ENCODE peak calls at places on chromosomes 3 and 15, in five cellular contexts. One of them, this sample, is unnamed.

GRCh38 chr3:40427045-40427669 is 30.0 kb upstream of the RPL14 start:
- DNase-seq in heart left ventricle: no peak
- DNase-seq in coronary artery: no peak
- DNase-seq in endothelial cell: no peak
- DNase-seq in GM13976: no peak
- DNase-seq in this sample: no peak

GRCh38 chr15:43105077-43105769 is 615 bp downstream of the UBR1 start:
- DNase-seq in coronary artery: no peak
- DNase-seq in heart left ventricle: no peak
- DNase-seq in endothelial cell: peak
- DNase-seq in GM13976: peak
- DNase-seq in this sample: peak

GRCh38 chr3:11499144-11499543 is 144.6 kb downstream of the VGLL4 start:
- DNase-seq in GM13976: no peak
- DNase-seq in coronary artery: no peak
- DNase-seq in endothelial cell: no peak
- DNase-seq in heart left ventricle: no peak
- DNase-seq in this sample: no peak

GRCh38 chr3:195859846-195860411 is 48.2 kb upstream of the MUC4 start:
- DNase-seq in heart left ventricle: no peak
- DNase-seq in coronary artery: no peak
- DNase-seq in GM13976: no peak
- DNase-seq in endothelial cell: no peak
- DNase-seq in this sample: no peak

GRCh38 chr3:43024183-43024865 is 45.2 kb downstream of the GASK1A start:
- DNase-seq in endothelial cell: no peak
- DNase-seq in coronary artery: peak
- DNase-seq in heart left ventricle: no peak
- DNase-seq in GM13976: no peak
- DNase-seq in this sample: peak

GRCh38 chr3:4019509-4019908 is 220.3 kb downstream of the LRRN1 start:
- DNase-seq in heart left ventricle: no peak
- DNase-seq in endothelial cell: no peak
- DNase-seq in coronary artery: no peak
- DNase-seq in GM13976: no peak
- DNase-seq in this sample: no peak

GRCh38 chr15:25862469-25863066 is 559 bp downstream of the ATP10A start:
- DNase-seq in endothelial cell: no peak
- DNase-seq in GM13976: no peak
- DNase-seq in coronary artery: no peak
- DNase-seq in heart left ventricle: no peak
- DNase-seq in this sample: peak

GRCh38 chr3:109852283-109852682 is 514.9 kb upstream of the DPPA4 start:
- DNase-seq in heart left ventricle: no peak
- DNase-seq in coronary artery: no peak
- DNase-seq in GM13976: no peak
- DNase-seq in endothelial cell: no peak
- DNase-seq in this sample: no peak

GRCh38 chr3:150733373-150733935 is 29.5 kb downstream of the SIAH2 start:
- DNase-seq in endothelial cell: no peak
- DNase-seq in GM13976: no peak
- DNase-seq in heart left ventricle: no peak
- DNase-seq in coronary artery: no peak
- DNase-seq in this sample: peak

GRCh38 chr3:65871305-65872141 is 167.2 kb downstream of the MAGI1 start:
- DNase-seq in GM13976: no peak
- DNase-seq in coronary artery: no peak
- DNase-seq in endothelial cell: no peak
- DNase-seq in heart left ventricle: peak
- DNase-seq in this sample: no peak

GRCh38 chr3:39132096-39133092 is 21.0 kb downstream of the CSRNP1 start:
- DNase-seq in coronary artery: no peak
- DNase-seq in endothelial cell: no peak
- DNase-seq in heart left ventricle: no peak
- DNase-seq in GM13976: no peak
- DNase-seq in this sample: no peak

GRCh38 chr3:12522721-12523120 is 22.6 kb downstream of the MKRN2OS start:
- DNase-seq in GM13976: no peak
- DNase-seq in endothelial cell: no peak
- DNase-seq in coronary artery: no peak
- DNase-seq in heart left ventricle: peak
- DNase-seq in this sample: no peak

GRCh38 chr3:94065819-94066218 is 3.0 kb downstream of the NSUN3 start:
- DNase-seq in coronary artery: no peak
- DNase-seq in GM13976: no peak
- DNase-seq in endothelial cell: no peak
- DNase-seq in heart left ventricle: no peak
- DNase-seq in this sample: no peak

GRCh38 chr3:27960133-27960532 is 238.0 kb upstream of the EOMES start:
- DNase-seq in coronary artery: no peak
- DNase-seq in heart left ventricle: no peak
- DNase-seq in endothelial cell: no peak
- DNase-seq in GM13976: no peak
- DNase-seq in this sample: no peak

DNA sequence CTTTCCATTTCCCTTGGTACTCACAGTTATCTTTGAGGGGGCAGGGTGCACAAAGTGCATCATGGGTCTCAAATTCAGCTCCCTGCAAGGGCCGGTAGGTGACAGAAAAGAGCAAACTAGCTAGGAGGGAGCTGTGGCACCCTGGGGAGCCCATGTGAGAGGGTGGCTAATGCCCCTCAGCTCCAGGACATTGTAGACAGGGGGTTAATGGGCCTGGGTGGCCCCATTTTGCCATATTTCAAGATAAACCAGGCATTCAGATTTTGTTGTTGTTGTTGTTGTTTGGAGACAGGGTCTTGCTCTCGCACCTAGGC is 3.6 kb upstream of the SLC6A6 start:
- DNase-seq in GM13976: no peak
- DNase-seq in heart left ventricle: no peak
- DNase-seq in endothelial cell: no peak
- DNase-seq in coronary artery: no peak
- DNase-seq in this sample: no peak
- TF ChIP-seq CTCF in GM13976: peak
- TF ChIP-seq CTCF in heart left ventricle: no peak
- TF ChIP-seq CTCF in endothelial cell: no peak
- TF ChIP-seq CTCF in coronary artery: no peak
- TF ChIP-seq CTCF in this sample: no peak

DNA sequence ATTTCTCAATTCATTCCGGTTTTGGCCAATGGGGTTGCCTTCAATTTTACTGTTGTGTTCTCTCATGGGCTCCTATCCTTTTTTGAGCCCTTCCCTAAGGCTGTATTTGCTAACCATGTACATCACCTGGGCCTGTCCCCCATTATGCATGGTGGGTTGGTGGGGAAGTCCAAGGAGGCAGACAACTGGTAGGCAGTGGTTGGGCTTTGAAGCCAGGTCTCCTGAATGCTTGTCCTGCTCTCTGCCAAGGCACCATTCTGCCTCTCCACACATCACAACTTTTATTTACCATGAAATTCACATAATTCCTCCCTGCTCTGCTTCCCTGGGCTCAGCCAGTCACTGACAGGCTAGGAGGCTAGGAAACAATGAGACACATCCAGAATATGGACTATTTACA is 41.0 kb upstream of the COPB2 start:
- DNase-seq in endothelial cell: no peak
- DNase-seq in heart left ventricle: no peak
- DNase-seq in coronary artery: no peak
- DNase-seq in GM13976: no peak
- DNase-seq in this sample: no peak
- TF ChIP-seq CTCF in endothelial cell: no peak
- TF ChIP-seq CTCF in heart left ventricle: no peak
- TF ChIP-seq CTCF in coronary artery: no peak
- TF ChIP-seq CTCF in GM13976: no peak
- TF ChIP-seq CTCF in this sample: no peak

GRCh38 chr3:49794431-49794830 is 5.2 kb downstream of the CDHR4 start:
- DNase-seq in heart left ventricle: no peak
- DNase-seq in GM13976: no peak
- DNase-seq in coronary artery: no peak
- DNase-seq in endothelial cell: no peak
- DNase-seq in this sample: no peak
- TF ChIP-seq CTCF in heart left ventricle: no peak
- TF ChIP-seq CTCF in GM13976: no peak
- TF ChIP-seq CTCF in coronary artery: no peak
- TF ChIP-seq CTCF in endothelial cell: no peak
- TF ChIP-seq CTCF in this sample: no peak

GRCh38 chr3:141305436-141305835 is 62.9 kb upstream of the ZBTB38 start:
- DNase-seq in coronary artery: no peak
- DNase-seq in endothelial cell: no peak
- DNase-seq in heart left ventricle: no peak
- DNase-seq in GM13976: no peak
- DNase-seq in this sample: peak
- TF ChIP-seq CTCF in coronary artery: no peak
- TF ChIP-seq CTCF in endothelial cell: no peak
- TF ChIP-seq CTCF in heart left ventricle: no peak
- TF ChIP-seq CTCF in GM13976: no peak
- TF ChIP-seq CTCF in this sample: no peak

GRCh38 chr15:75327005-75327404 is 8.9 kb upstream of the COMMD4 start:
- DNase-seq in heart left ventricle: no peak
- DNase-seq in GM13976: no peak
- DNase-seq in coronary artery: no peak
- DNase-seq in endothelial cell: no peak
- DNase-seq in this sample: no peak
- TF ChIP-seq CTCF in heart left ventricle: no peak
- TF ChIP-seq CTCF in GM13976: no peak
- TF ChIP-seq CTCF in coronary artery: no peak
- TF ChIP-seq CTCF in endothelial cell: no peak
- TF ChIP-seq CTCF in this sample: no peak

DNA sequence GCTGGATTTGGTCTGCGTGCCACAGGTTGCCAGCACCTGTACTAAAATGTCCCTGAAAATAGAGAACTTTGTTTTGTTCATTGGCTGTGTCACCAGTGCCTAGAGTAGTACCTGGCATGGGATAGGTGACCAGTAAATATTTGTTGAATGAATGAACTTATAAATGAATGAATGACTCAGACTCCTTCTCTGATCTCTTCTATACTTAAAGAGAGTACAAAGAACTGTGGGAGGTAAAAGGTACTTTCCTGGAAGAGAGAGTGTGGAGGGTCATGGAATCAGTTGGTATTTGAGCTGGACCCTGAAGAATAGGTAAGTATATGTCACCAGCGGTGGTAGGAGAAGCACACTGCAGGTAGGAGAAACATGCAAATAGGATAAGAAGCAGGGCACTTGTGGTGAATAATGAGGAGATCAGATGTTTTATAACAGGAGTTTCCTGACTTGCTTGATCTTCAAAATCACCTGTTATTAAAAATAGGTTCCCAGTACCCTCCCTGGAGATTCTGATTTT is 149.4 kb downstream of the LPP start:
- DNase-seq in heart left ventricle: no peak
- DNase-seq in endothelial cell: no peak
- DNase-seq in GM13976: no peak
- DNase-seq in coronary artery: no peak
- DNase-seq in this sample: no peak
- TF ChIP-seq CTCF in heart left ventricle: no peak
- TF ChIP-seq CTCF in endothelial cell: no peak
- TF ChIP-seq CTCF in GM13976: no peak
- TF ChIP-seq CTCF in coronary artery: no peak
- TF ChIP-seq CTCF in this sample: no peak

GRCh38 chr3:135965506-135966348 is at the start of gene PPP2R3A:
- DNase-seq in endothelial cell: peak
- DNase-seq in coronary artery: peak
- DNase-seq in GM13976: peak
- DNase-seq in heart left ventricle: peak
- DNase-seq in this sample: peak

GRCh38 chr3:135967867-135968266 is 2.3 kb downstream of the PPP2R3A start:
- DNase-seq in coronary artery: no peak
- DNase-seq in GM13976: no peak
- DNase-seq in endothelial cell: no peak
- DNase-seq in heart left ventricle: no peak
- DNase-seq in this sample: no peak

GRCh38 chr3:135966875-135967274 is 1.3 kb downstream of the PPP2R3A start:
- DNase-seq in coronary artery: no peak
- DNase-seq in GM13976: no peak
- DNase-seq in endothelial cell: no peak
- DNase-seq in heart left ventricle: no peak
- DNase-seq in this sample: no peak

GRCh38 chr3:135965129-135965505 is 411 bp upstream of the PPP2R3A start:
- DNase-seq in heart left ventricle: no peak
- DNase-seq in endothelial cell: no peak
- DNase-seq in GM13976: no peak
- DNase-seq in coronary artery: no peak
- DNase-seq in this sample: no peak

DNA sequence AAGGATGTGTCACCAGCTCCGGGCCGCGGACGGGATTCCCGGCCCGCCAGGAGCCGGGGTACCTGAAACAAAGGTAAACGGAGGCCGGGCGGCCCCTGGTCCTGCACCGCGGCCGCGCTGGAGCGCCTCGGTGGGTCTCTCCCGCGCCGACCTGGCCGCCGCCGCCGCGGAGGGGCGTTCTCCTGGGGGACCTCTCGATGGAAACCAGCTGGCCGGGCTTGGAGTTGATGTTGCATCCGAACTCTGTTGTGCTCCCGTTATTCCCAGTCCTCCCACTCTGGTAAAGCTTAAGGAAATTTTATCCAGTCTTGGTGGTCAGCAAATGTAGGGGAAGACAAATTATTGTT is 794 bp downstream of the PPP2R3A start:
- DNase-seq in coronary artery: no peak
- DNase-seq in heart left ventricle: no peak
- DNase-seq in endothelial cell: peak
- DNase-seq in GM13976: no peak
- DNase-seq in this sample: no peak
- TF ChIP-seq CTCF in coronary artery: no peak
- TF ChIP-seq CTCF in heart left ventricle: no peak
- TF ChIP-seq CTCF in endothelial cell: no peak
- TF ChIP-seq CTCF in GM13976: no peak
- TF ChIP-seq CTCF in this sample: no peak

DNA sequence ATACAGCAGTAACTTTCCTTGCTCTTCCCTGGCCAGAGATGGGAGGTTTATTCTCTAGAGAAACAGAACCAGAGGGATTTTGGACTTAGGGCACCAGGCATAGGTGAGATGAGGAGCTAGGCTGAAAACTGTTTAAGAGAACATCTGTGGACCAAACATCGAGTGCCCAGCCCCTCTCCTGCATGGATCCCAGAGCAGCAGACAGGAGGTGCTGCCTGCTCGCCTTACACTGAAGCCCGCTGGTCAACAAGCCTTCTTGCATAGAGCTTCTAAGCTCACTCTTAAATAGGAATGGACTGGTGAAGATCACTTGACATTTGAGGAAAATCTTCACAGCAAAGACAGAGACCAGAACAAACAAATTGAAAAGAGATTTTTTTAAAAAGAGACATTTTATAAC is 41.2 kb downstream of the PARP15 start:
- DNase-seq in heart left ventricle: no peak
- DNase-seq in endothelial cell: no peak
- DNase-seq in GM13976: no peak
- DNase-seq in coronary artery: no peak
- DNase-seq in this sample: no peak
- TF ChIP-seq CTCF in heart left ventricle: no peak
- TF ChIP-seq CTCF in endothelial cell: no peak
- TF ChIP-seq CTCF in GM13976: no peak
- TF ChIP-seq CTCF in coronary artery: no peak
- TF ChIP-seq CTCF in this sample: no peak

GRCh38 chr3:113498221-113499005 is 16.5 kb downstream of the SPICE1 start:
- DNase-seq in heart left ventricle: no peak
- DNase-seq in GM13976: no peak
- DNase-seq in coronary artery: no peak
- DNase-seq in endothelial cell: no peak
- DNase-seq in this sample: no peak

GRCh38 chr3:113499081-113499480 is 15.9 kb downstream of the SPICE1 start:
- DNase-seq in coronary artery: no peak
- DNase-seq in GM13976: no peak
- DNase-seq in endothelial cell: no peak
- DNase-seq in heart left ventricle: no peak
- DNase-seq in this sample: no peak

GRCh38 chr3:113496924-113497323 is 18.0 kb downstream of the SPICE1 start:
- DNase-seq in heart left ventricle: no peak
- DNase-seq in endothelial cell: no peak
- DNase-seq in GM13976: no peak
- DNase-seq in coronary artery: no peak
- DNase-seq in this sample: no peak

GRCh38 chr3:113495035-113495434 is 19.9 kb downstream of the SPICE1 start:
- DNase-seq in endothelial cell: peak
- DNase-seq in heart left ventricle: no peak
- DNase-seq in GM13976: peak
- DNase-seq in coronary artery: no peak
- DNase-seq in this sample: peak
- TF ChIP-seq CTCF in endothelial cell: peak
- TF ChIP-seq CTCF in heart left ventricle: peak
- TF ChIP-seq CTCF in GM13976: peak
- TF ChIP-seq CTCF in coronary artery: no peak
- TF ChIP-seq CTCF in this sample: peak

This sample was measured in activated CD8-positive, alpha-beta T cell treated with anti-CD3 and anti-CD28 coated beads for 36 hours.